ENCODE peak calls at places on chromosomes 5 and 9, in four cellular contexts. K is amniotic stem cell, Q is glutamatergic neuron, M is T-helper 1 cell. V is an unnamed sample.

GRCh38 chr5:157710431-157710830 is 20.8 kb upstream of the THG1L start:
- DNase-seq in K (no peak), Q (no peak), M (no peak), V (no peak)

GRCh38 chr9:38057416-38058195 is 11.4 kb downstream of the SHB start:
- DNase-seq in K (no peak), Q (no peak), M (no peak), V (no peak)

GRCh38 chr5:179193746-179194145 is 133.6 kb downstream of the ZNF354C start:
- DNase-seq in K (no peak), Q (no peak), M (no peak), V (no peak)

GRCh38 chr5:80223561-80223960 is 32.3 kb downstream of the SERINC5 start:
- DNase-seq in K (no peak), Q (no peak), M (no peak), V (no peak)

GRCh38 chr9:98380065-98380681 is 124.7 kb upstream of the TBC1D2 start:
- DNase-seq in K (peak), Q (peak), M (no peak), V (no peak)

GRCh38 chr5:52994266-52994665 is 5.1 kb downstream of the ITGA2 start:
- DNase-seq in K (no peak), Q (no peak), M (no peak), V (no peak)

GRCh38 chr5:80182802-80183645 is 72.8 kb downstream of the SERINC5 start:
- DNase-seq in K (no peak), Q (no peak), M (no peak), V (no peak)

GRCh38 chr5:62720036-62720441 is 141.4 kb downstream of the LRRC70 start:
- DNase-seq in K (no peak), Q (peak), M (no peak), V (no peak)

GRCh38 chr5:89615839-89616518 is 733.0 kb upstream of the MEF2C start:
- DNase-seq in K (no peak), Q (no peak), M (no peak), V (no peak)

GRCh38 chr9:89888233-89888632 is 283.4 kb downstream of the GADD45G start:
- DNase-seq in K (no peak), Q (no peak), M (no peak), V (peak)

GRCh38 chr5:40353442-40353841 is 326.3 kb upstream of the PTGER4 start:
- DNase-seq in K (no peak), Q (no peak), M (no peak), V (no peak)

GRCh38 chr9:113011911-113012381 is at the start of gene ZNF883:
- DNase-seq in K (peak), Q (peak), M (no peak), V (no peak)

GRCh38 chr9:128250839-128251558 is 24.8 kb downstream of the GOLGA2 start:
- DNase-seq in K (no peak), Q (no peak), M (no peak), V (no peak)

GRCh38 chr9:75599249-75599648 is 291.2 kb upstream of the PCSK5 start:
- DNase-seq in K (no peak), Q (no peak), M (no peak), V (no peak)

GRCh38 chr5:124604419-124604818 is 142.0 kb downstream of the ZNF608 start:
- DNase-seq in K (no peak), Q (no peak), M (no peak), V (no peak)

GRCh38 chr5:126794157-126794828 is 17.4 kb downstream of the LMNB1 start:
- DNase-seq in K (no peak), Q (no peak), M (no peak), V (no peak)

GRCh38 chr9:37382982-37383357 is 39.5 kb upstream of the GRHPR start:
- DNase-seq in K (no peak), Q (no peak), M (no peak), V (no peak)

GRCh38 chr5:174317261-174317894 is 271.9 kb downstream of the NSG2 start:
- DNase-seq in K (peak), Q (peak), M (no peak), V (no peak)

GRCh38 chr5:157575096-157575872 is at the start of gene ADAM19:
- DNase-seq in K (no peak), Q (peak), M (peak), V (no peak)

GRCh38 chr5:85452322-85453025 is 1067.8 kb upstream of the EDIL3 start:
- DNase-seq in K (no peak), Q (no peak), M (no peak), V (no peak)

GRCh38 chr5:110951373-110951791 is 120.1 kb upstream of the TSLP start:
- DNase-seq in K (no peak), Q (no peak), M (no peak), V (no peak)

GRCh38 chr5:91494447-91495001 is 111.4 kb upstream of the ARRDC3 start:
- DNase-seq in K (no peak), Q (no peak), M (no peak), V (no peak)

GRCh38 chr5:26060212-26060611 is 978.2 kb downstream of the CDH9 start:
- DNase-seq in K (no peak), Q (no peak), M (no peak), V (no peak)

GRCh38 chr5:75935572-75935971 is 147.6 kb upstream of the SV2C start:
- DNase-seq in K (no peak), Q (no peak), M (no peak), V (no peak)

GRCh38 chr9:74503219-74503618 is 6.1 kb downstream of the RORB start:
- DNase-seq in K (no peak), Q (no peak), M (no peak), V (no peak)

GRCh38 chr9:133400292-133400691 is 17.5 kb downstream of the REXO4 start:
- DNase-seq in K (no peak), Q (no peak), M (no peak), V (no peak)

GRCh38 chr5:82298668-82299067 is 20.5 kb upstream of the RPS23 start:
- DNase-seq in K (no peak), Q (no peak), M (no peak), V (no peak)

GRCh38 chr5:166772770-166773169 is 1518.7 kb upstream of the WWC1 start:
- DNase-seq in K (no peak), Q (no peak), M (no peak), V (no peak)

V was measured in coronary artery.